ENCODE peak calls at places on chromosomes 11 and 22, in eight cellular contexts. U, R, D, M, G, O, A and Z are unnamed samples.

GRCh38 chr11:72971611-72972010 is 157.4 kb downstream of the ATG16L2 start:
- DNase-seq in U (no peak), R (no peak), D (no peak), M (no peak), G (no peak), O (no peak), A (no peak), Z (no peak)

GRCh38 chr11:134818531-134818930 is 406.5 kb upstream of the B3GAT1 start:
- DNase-seq in U (no peak), R (no peak), D (peak), M (no peak), G (no peak), O (no peak), A (no peak), Z (no peak)

GRCh38 chr11:69377029-69377952 is 83.3 kb downstream of the MYEOV start:
- DNase-seq in U (no peak), R (no peak), D (no peak), M (no peak), G (peak), O (no peak), A (no peak), Z (no peak)

GRCh38 chr11:10030122-10030490 is 263.9 kb downstream of the SBF2 start:
- DNase-seq in U (no peak), R (no peak), D (no peak), M (no peak), G (no peak), O (no peak), A (no peak), Z (no peak)

GRCh38 chr11:76765863-76766350 is 17.2 kb upstream of the TSKU start:
- DNase-seq in U (no peak), R (no peak), D (no peak), M (no peak), G (no peak), O (no peak), A (no peak), Z (no peak)

GRCh38 chr22:19810381-19811141 is 44.1 kb downstream of the GNB1L start:
- DNase-seq in U (peak), R (peak), D (no peak), M (peak), G (peak), O (no peak), A (no peak), Z (no peak)

GRCh38 chr22:27885977-27886842 is 32.8 kb downstream of the PITPNB start:
- DNase-seq in U (peak), R (peak), D (no peak), M (peak), G (peak), O (peak), A (peak), Z (no peak)

GRCh38 chr22:46422896-46423295 is 87.4 kb downstream of the TRMU start:
- DNase-seq in U (no peak), R (no peak), D (no peak), M (no peak), G (no peak), O (no peak), A (no peak), Z (no peak)

GRCh38 chr22:17939579-17939978 is 84.8 kb downstream of the MICAL3 start:
- DNase-seq in U (no peak), R (no peak), D (no peak), M (no peak), G (no peak), O (no peak), A (no peak), Z (no peak)

GRCh38 chr11:68687986-68688385 is 3.6 kb downstream of the GAL start:
- DNase-seq in U (no peak), R (no peak), D (no peak), M (no peak), G (no peak), O (no peak), A (no peak), Z (no peak)

GRCh38 chr22:46381142-46381541 is 45.6 kb downstream of the TRMU start:
- DNase-seq in U (peak), R (no peak), D (no peak), M (no peak), G (no peak), O (no peak), A (peak), Z (no peak)

GRCh38 chr11:57126766-57127400 is 54.9 kb upstream of the LRRC55 start:
- DNase-seq in U (no peak), R (no peak), D (no peak), M (no peak), G (no peak), O (no peak), A (no peak), Z (no peak)

GRCh38 chr11:92225206-92225562 is 566 bp downstream of the FAT3 start:
- DNase-seq in U (peak), R (no peak), D (no peak), M (no peak), G (no peak), O (no peak), A (no peak), Z (no peak)

GRCh38 chr22:24455751-24456426 is 28.5 kb downstream of the ADORA2A start:
- DNase-seq in U (no peak), R (no peak), D (no peak), M (no peak), G (no peak), O (no peak), A (no peak), Z (no peak)

GRCh38 chr11:78560826-78561484 is 13.7 kb downstream of the NARS2 start:
- DNase-seq in U (peak), R (no peak), D (no peak), M (no peak), G (no peak), O (peak), A (peak), Z (no peak)

GRCh38 chr11:63919267-63920125 is 2.5 kb upstream of the RCOR2 start:
- DNase-seq in U (peak), R (no peak), D (no peak), M (no peak), G (peak), O (no peak), A (peak), Z (peak)

GRCh38 chr11:5737672-5738071 is 1.4 kb downstream of the OR56B1 start:
- DNase-seq in U (no peak), R (no peak), D (no peak), M (peak), G (no peak), O (no peak), A (no peak), Z (no peak)

GRCh38 chr11:116879789-116880402 is 42.5 kb upstream of the APOA1 start:
- DNase-seq in U (peak), R (peak), D (no peak), M (peak), G (no peak), O (peak), A (peak), Z (no peak)

GRCh38 chr11:76279651-76280050 is 73.3 kb upstream of the WNT11 start:
- DNase-seq in U (no peak), R (no peak), D (no peak), M (no peak), G (peak), O (no peak), A (no peak), Z (no peak)

GRCh38 chr11:102007567-102008437 is 39.4 kb upstream of the CFAP300 start:
- DNase-seq in U (peak), R (peak), D (no peak), M (no peak), G (no peak), O (peak), A (peak), Z (no peak)

GRCh38 chr11:45079075-45079444 is 67.4 kb upstream of the PRDM11 start:
- DNase-seq in U (no peak), R (no peak), D (no peak), M (no peak), G (no peak), O (no peak), A (no peak), Z (no peak)

GRCh38 chr11:20000393-20001134 is 159.7 kb downstream of the DBX1 start:
- DNase-seq in U (no peak), R (no peak), D (no peak), M (no peak), G (peak), O (no peak), A (no peak), Z (no peak)

GRCh38 chr11:35303596-35304392 is 115.6 kb downstream of the SLC1A2 start:
- DNase-seq in U (peak), R (no peak), D (no peak), M (peak), G (no peak), O (no peak), A (peak), Z (no peak)

GRCh38 chr11:29312817-29313216 is 704.0 kb downstream of the KCNA4 start:
- DNase-seq in U (peak), R (no peak), D (no peak), M (peak), G (no peak), O (no peak), A (no peak), Z (no peak)

GRCh38 chr22:49664371-49664881 is 163.2 kb downstream of the BRD1 start:
- DNase-seq in U (no peak), R (no peak), D (no peak), M (no peak), G (no peak), O (no peak), A (no peak), Z (no peak)

GRCh38 chr11:120354068-120354467 is 17.9 kb downstream of the ARHGEF12 start:
- DNase-seq in U (peak), R (no peak), D (no peak), M (peak), G (no peak), O (no peak), A (no peak), Z (no peak)

GRCh38 chr11:128483211-128483788 is 104.1 kb downstream of the ETS1 start:
- DNase-seq in U (no peak), R (peak), D (no peak), M (no peak), G (no peak), O (no peak), A (no peak), Z (no peak)